ENCODE peak calls at places on chromosomes 16 and 17, in ten cellular contexts. One of them, this sample, is unnamed.

GRCh38 chr17:17361543-17362511 is 58.7 kb downstream of the NT5M start:
- DNase-seq in hepatocyte: no peak
- DNase-seq in IMR-90: no peak
- DNase-seq in breast epithelium: no peak
- DNase-seq in lung: no peak
- DNase-seq in tibial nerve: no peak
- DNase-seq in uterus: peak; percentile 12
- DNase-seq in suprapubic skin: peak; percentile 86
- DNase-seq in cardiac muscle cell: peak; percentile 37
- DNase-seq in body of pancreas: no peak
- DNase-seq in this sample: no peak

GRCh38 chr17:20187049-20187448 is 177.9 kb downstream of the SPECC1 start:
- DNase-seq in suprapubic skin: no peak
- DNase-seq in hepatocyte: no peak
- DNase-seq in IMR-90: peak; percentile 68
- DNase-seq in cardiac muscle cell: peak; percentile 36
- DNase-seq in tibial nerve: no peak
- DNase-seq in breast epithelium: no peak
- DNase-seq in body of pancreas: no peak
- DNase-seq in uterus: no peak
- DNase-seq in lung: no peak
- DNase-seq in this sample: no peak

GRCh38 chr16:77974883-77975282 is 47.5 kb upstream of the CLEC3A start:
- DNase-seq in uterus: no peak
- DNase-seq in breast epithelium: no peak
- DNase-seq in hepatocyte: peak; percentile 51
- DNase-seq in IMR-90: no peak
- DNase-seq in cardiac muscle cell: no peak
- DNase-seq in tibial nerve: no peak
- DNase-seq in lung: no peak
- DNase-seq in body of pancreas: no peak
- DNase-seq in suprapubic skin: no peak
- DNase-seq in this sample: no peak

GRCh38 chr17:67414130-67414529 is 37.0 kb downstream of the PITPNC1 start:
- DNase-seq in IMR-90: no peak
- DNase-seq in hepatocyte: no peak
- DNase-seq in uterus: no peak
- DNase-seq in breast epithelium: no peak
- DNase-seq in cardiac muscle cell: no peak
- DNase-seq in tibial nerve: no peak
- DNase-seq in body of pancreas: no peak
- DNase-seq in lung: no peak
- DNase-seq in suprapubic skin: no peak
- DNase-seq in this sample: no peak

GRCh38 chr17:60168654-60169053 is 18.9 kb downstream of the CA4 start:
- DNase-seq in body of pancreas: no peak
- DNase-seq in hepatocyte: no peak
- DNase-seq in lung: no peak
- DNase-seq in IMR-90: no peak
- DNase-seq in tibial nerve: no peak
- DNase-seq in breast epithelium: no peak
- DNase-seq in suprapubic skin: no peak
- DNase-seq in cardiac muscle cell: no peak
- DNase-seq in uterus: no peak
- DNase-seq in this sample: no peak

GRCh38 chr17:6070280-6070894 is at the start of gene WSCD1:
- DNase-seq in breast epithelium: no peak
- DNase-seq in suprapubic skin: no peak
- DNase-seq in lung: no peak
- DNase-seq in hepatocyte: peak; percentile 72
- DNase-seq in tibial nerve: no peak
- DNase-seq in uterus: no peak
- DNase-seq in cardiac muscle cell: no peak
- DNase-seq in body of pancreas: peak; percentile 36
- DNase-seq in IMR-90: no peak
- DNase-seq in this sample: no peak

GRCh38 chr17:1031711-1032110 is 34.8 kb downstream of the TIMM22 start:
- DNase-seq in lung: no peak
- DNase-seq in uterus: peak; percentile 78
- DNase-seq in breast epithelium: no peak
- DNase-seq in cardiac muscle cell: peak; percentile 72
- DNase-seq in tibial nerve: no peak
- DNase-seq in suprapubic skin: no peak
- DNase-seq in body of pancreas: no peak
- DNase-seq in hepatocyte: peak; percentile 71
- DNase-seq in IMR-90: no peak
- DNase-seq in this sample: no peak

GRCh38 chr17:33964344-33964979 is 290.6 kb upstream of the CCL2 start:
- DNase-seq in suprapubic skin: peak; percentile 34
- DNase-seq in IMR-90: no peak
- DNase-seq in cardiac muscle cell: no peak
- DNase-seq in lung: no peak
- DNase-seq in uterus: no peak
- DNase-seq in tibial nerve: no peak
- DNase-seq in body of pancreas: no peak
- DNase-seq in breast epithelium: no peak
- DNase-seq in hepatocyte: peak; percentile 42
- DNase-seq in this sample: no peak

GRCh38 chr16:73771196-73771595 is 525.4 kb upstream of the PSMD7 start:
- DNase-seq in cardiac muscle cell: peak; percentile 2
- DNase-seq in suprapubic skin: no peak
- DNase-seq in uterus: no peak
- DNase-seq in tibial nerve: no peak
- DNase-seq in body of pancreas: no peak
- DNase-seq in hepatocyte: no peak
- DNase-seq in IMR-90: no peak
- DNase-seq in breast epithelium: no peak
- DNase-seq in lung: no peak
- DNase-seq in this sample: no peak

GRCh38 chr17:74734256-74734655 is 2.8 kb upstream of the RAB37 start:
- DNase-seq in lung: no peak
- DNase-seq in uterus: no peak
- DNase-seq in breast epithelium: no peak
- DNase-seq in tibial nerve: no peak
- DNase-seq in IMR-90: no peak
- DNase-seq in body of pancreas: no peak
- DNase-seq in hepatocyte: no peak
- DNase-seq in cardiac muscle cell: no peak
- DNase-seq in suprapubic skin: no peak
- DNase-seq in this sample: no peak

GRCh38 chr17:80261159-80261894 is 675 bp downstream of the RNF213 start:
- DNase-seq in lung: peak; percentile 51
- DNase-seq in cardiac muscle cell: peak; percentile 64
- DNase-seq in IMR-90: peak; percentile 32
- DNase-seq in suprapubic skin: no peak
- DNase-seq in body of pancreas: peak; percentile 58
- DNase-seq in breast epithelium: peak; percentile 46
- DNase-seq in hepatocyte: peak; percentile 79
- DNase-seq in tibial nerve: peak; percentile 25
- DNase-seq in uterus: peak; percentile 59
- DNase-seq in this sample: no peak

GRCh38 chr17:39677072-39677471 is 8.8 kb downstream of the PNMT start:
- DNase-seq in lung: no peak
- DNase-seq in hepatocyte: no peak
- DNase-seq in cardiac muscle cell: no peak
- DNase-seq in suprapubic skin: no peak
- DNase-seq in breast epithelium: no peak
- DNase-seq in uterus: no peak
- DNase-seq in IMR-90: no peak
- DNase-seq in tibial nerve: no peak
- DNase-seq in body of pancreas: no peak
- DNase-seq in this sample: no peak

GRCh38 chr17:39679521-39680192 is 8.2 kb downstream of the PGAP3 start:
- DNase-seq in breast epithelium: no peak
- DNase-seq in hepatocyte: no peak
- DNase-seq in IMR-90: no peak
- DNase-seq in tibial nerve: no peak
- DNase-seq in body of pancreas: no peak
- DNase-seq in uterus: no peak
- DNase-seq in lung: no peak
- DNase-seq in suprapubic skin: no peak
- DNase-seq in cardiac muscle cell: no peak
- DNase-seq in this sample: no peak

GRCh38 chr17:39678340-39679116 is 9.3 kb downstream of the PGAP3 start:
- DNase-seq in cardiac muscle cell: no peak
- DNase-seq in lung: no peak
- DNase-seq in hepatocyte: peak; percentile 76
- DNase-seq in breast epithelium: no peak
- DNase-seq in body of pancreas: no peak
- DNase-seq in tibial nerve: no peak
- DNase-seq in IMR-90: no peak
- DNase-seq in uterus: no peak
- DNase-seq in suprapubic skin: no peak
- DNase-seq in this sample: no peak

GRCh38 chr17:39676198-39676819 is 8.1 kb downstream of the PNMT start:
- DNase-seq in lung: peak; percentile 79
- DNase-seq in breast epithelium: peak; percentile 85
- DNase-seq in hepatocyte: no peak
- DNase-seq in uterus: no peak
- DNase-seq in cardiac muscle cell: peak; percentile 27
- DNase-seq in tibial nerve: no peak
- DNase-seq in IMR-90: no peak
- DNase-seq in suprapubic skin: no peak
- DNase-seq in body of pancreas: peak; percentile 46
- DNase-seq in this sample: no peak

GRCh38 chr17:39677581-39678339 is 9.5 kb downstream of the PNMT start:
- DNase-seq in lung: no peak
- DNase-seq in suprapubic skin: no peak
- DNase-seq in breast epithelium: no peak
- DNase-seq in tibial nerve: no peak
- DNase-seq in uterus: no peak
- DNase-seq in body of pancreas: no peak
- DNase-seq in IMR-90: no peak
- DNase-seq in cardiac muscle cell: no peak
- DNase-seq in hepatocyte: no peak
- DNase-seq in this sample: no peak
- H3K4me1 ChIP-seq in lung: peaks cover 19% of the 10 kb centered on the region
- H3K4me1 ChIP-seq in suprapubic skin: peaks cover 25% of the 10 kb centered on the region
- H3K4me1 ChIP-seq in breast epithelium: peaks cover 16% of the 10 kb centered on the region
- H3K4me1 ChIP-seq in tibial nerve: peaks cover 47% of the 10 kb centered on the region
- H3K4me1 ChIP-seq in uterus: no peaks in the 10 kb centered on the region
- H3K4me1 ChIP-seq in body of pancreas: peaks cover 24% of the 10 kb centered on the region
- H3K4me1 ChIP-seq in IMR-90: peaks cover 7% of the 10 kb centered on the region
- H3K4me1 ChIP-seq in cardiac muscle cell: peaks cover 57% of the 10 kb centered on the region
- H3K4me1 ChIP-seq in hepatocyte: peaks cover 42% of the 10 kb centered on the region
- H3K4me1 ChIP-seq in this sample: peaks cover 74% of the 10 kb centered on the region

GRCh38 chr16:75745242-75745641 is 19.0 kb upstream of the CPHXL start:
- DNase-seq in IMR-90: no peak
- DNase-seq in lung: no peak
- DNase-seq in suprapubic skin: no peak
- DNase-seq in body of pancreas: no peak
- DNase-seq in hepatocyte: no peak
- DNase-seq in cardiac muscle cell: no peak
- DNase-seq in uterus: no peak
- DNase-seq in tibial nerve: no peak
- DNase-seq in breast epithelium: no peak
- DNase-seq in this sample: no peak
- H3K4me3 ChIP-seq in IMR-90: no peak overlapping the region
- H3K4me3 ChIP-seq in lung: no peak overlapping the region
- H3K4me3 ChIP-seq in suprapubic skin: no peak overlapping the region
- H3K4me3 ChIP-seq in body of pancreas: no peak overlapping the region
- H3K4me3 ChIP-seq in hepatocyte: no peak overlapping the region
- H3K4me3 ChIP-seq in cardiac muscle cell: no peak overlapping the region
- H3K4me3 ChIP-seq in uterus: no peak overlapping the region
- H3K4me3 ChIP-seq in tibial nerve: no peak overlapping the region
- H3K4me3 ChIP-seq in breast epithelium: no peak overlapping the region
- H3K4me3 ChIP-seq in this sample: no peak overlapping the region

DNA sequence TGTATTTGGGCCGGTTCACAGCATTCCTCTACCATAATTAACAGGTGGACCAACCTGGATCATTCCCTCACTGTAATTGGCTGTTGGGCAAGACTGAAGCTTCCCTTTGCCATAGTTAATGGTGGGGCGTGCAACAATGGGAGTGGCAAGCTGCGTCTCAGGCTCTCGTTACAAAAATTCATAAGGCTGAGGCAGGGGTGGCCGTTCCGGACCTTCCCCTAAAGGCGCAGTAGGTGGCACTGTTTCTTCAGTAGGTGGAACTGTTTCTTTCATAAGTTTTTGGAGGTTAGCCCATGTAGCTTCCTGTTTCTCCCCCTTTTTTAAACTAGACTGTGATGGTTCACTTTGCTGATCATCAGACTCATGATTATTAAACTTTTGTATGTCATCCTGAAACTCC is 17.0 kb upstream of the TMC5 start:
- DNase-seq in cardiac muscle cell: no peak
- DNase-seq in uterus: no peak
- DNase-seq in breast epithelium: no peak
- DNase-seq in tibial nerve: no peak
- DNase-seq in suprapubic skin: no peak
- DNase-seq in lung: no peak
- DNase-seq in hepatocyte: no peak
- DNase-seq in body of pancreas: no peak
- DNase-seq in IMR-90: no peak
- DNase-seq in this sample: no peak
- TF ChIP-seq CTCF in cardiac muscle cell: no peak
- TF ChIP-seq CTCF in uterus: no peak
- TF ChIP-seq CTCF in breast epithelium: no peak
- TF ChIP-seq CTCF in tibial nerve: no peak
- TF ChIP-seq CTCF in suprapubic skin: no peak
- TF ChIP-seq CTCF in lung: no peak
- TF ChIP-seq CTCF in hepatocyte: no peak
- TF ChIP-seq CTCF in body of pancreas: no peak
- TF ChIP-seq CTCF in IMR-90: no peak
- TF ChIP-seq CTCF in this sample: no peak

GRCh38 chr16:85991425-85991824 is 92.5 kb downstream of the IRF8 start:
- DNase-seq in hepatocyte: no peak
- DNase-seq in cardiac muscle cell: no peak
- DNase-seq in uterus: no peak
- DNase-seq in breast epithelium: no peak
- DNase-seq in tibial nerve: no peak
- DNase-seq in IMR-90: no peak
- DNase-seq in body of pancreas: no peak
- DNase-seq in lung: no peak
- DNase-seq in suprapubic skin: no peak
- DNase-seq in this sample: no peak
- H3K4me1 ChIP-seq in hepatocyte: peaks cover 11% of the 10 kb centered on the region
- H3K4me1 ChIP-seq in cardiac muscle cell: peaks cover 7% of the 10 kb centered on the region
- H3K4me1 ChIP-seq in uterus: no peaks in the 10 kb centered on the region
- H3K4me1 ChIP-seq in breast epithelium: no peaks in the 10 kb centered on the region
- H3K4me1 ChIP-seq in tibial nerve: no peaks in the 10 kb centered on the region
- H3K4me1 ChIP-seq in IMR-90: no peaks in the 10 kb centered on the region
- H3K4me1 ChIP-seq in body of pancreas: no peaks in the 10 kb centered on the region
- H3K4me1 ChIP-seq in lung: no peaks in the 10 kb centered on the region
- H3K4me1 ChIP-seq in suprapubic skin: no peaks in the 10 kb centered on the region
- H3K4me1 ChIP-seq in this sample: no peaks in the 10 kb centered on the region